ENCODE peak calls at places on chromosomes 3 and 15, in five cellular contexts. U is breast epithelium, C is BJ, T is fibroblast of pulmonary artery, L is B cell. V is an unnamed sample.

GRCh38 chr15:63498815-63499549 is 5.4 kb upstream of the USP3 start:
- DNase-seq in U (no peak), C (no peak), T (no peak), L (no peak), V (peak)

GRCh38 chr3:131072099-131072559 is 45.5 kb downstream of the NEK11 start:
- DNase-seq in U (no peak), C (peak), T (peak), L (no peak), V (no peak)

GRCh38 chr15:35448294-35448693 is 97.7 kb downstream of the DPH6 start:
- DNase-seq in U (no peak), C (no peak), T (peak), L (no peak), V (no peak)

GRCh38 chr3:114447545-114447944 is 153.7 kb downstream of the TIGIT start:
- DNase-seq in U (no peak), C (no peak), T (no peak), L (no peak), V (no peak)

GRCh38 chr3:143763568-143764162 is 84.6 kb downstream of the SLC9A9 start:
- DNase-seq in U (no peak), C (no peak), T (peak), L (no peak), V (no peak)

GRCh38 chr3:65875395-65876027 is 163.2 kb downstream of the MAGI1 start:
- DNase-seq in U (no peak), C (no peak), T (no peak), L (no peak), V (no peak)

GRCh38 chr3:50532062-50532705 is 28.8 kb upstream of the CACNA2D2 start:
- DNase-seq in U (no peak), C (peak), T (no peak), L (no peak), V (no peak)

GRCh38 chr3:114307841-114308228 is 14.0 kb downstream of the TIGIT start:
- DNase-seq in U (no peak), C (no peak), T (no peak), L (no peak), V (no peak)

GRCh38 chr3:90007786-90008499 is 900.5 kb downstream of the EPHA3 start:
- DNase-seq in U (no peak), C (no peak), T (peak), L (no peak), V (no peak)

GRCh38 chr3:133209871-133210550 is 171.8 kb downstream of the TMEM108 start:
- DNase-seq in U (no peak), C (peak), T (peak), L (no peak), V (no peak)

GRCh38 chr3:179544981-179545645 is 17.6 kb upstream of the ACTL6A start:
- DNase-seq in U (no peak), C (peak), T (peak), L (no peak), V (no peak)

GRCh38 chr3:152348436-152349177 is 79.9 kb downstream of the MBNL1 start:
- DNase-seq in U (no peak), C (no peak), T (no peak), L (no peak), V (no peak)

GRCh38 chr3:184460276-184460675 is 80.4 kb downstream of the CHRD start:
- DNase-seq in U (no peak), C (no peak), T (peak), L (no peak), V (no peak)

GRCh38 chr3:126126292-126126691 is 42.4 kb upstream of the SLC41A3 start:
- DNase-seq in U (no peak), C (no peak), T (no peak), L (no peak), V (peak)

GRCh38 chr3:59412506-59412905 is 362.7 kb upstream of the CFAP20DC start:
- DNase-seq in U (no peak), C (no peak), T (no peak), L (no peak), V (no peak)

GRCh38 chr3:60095930-60096329 is 1046.1 kb upstream of the CFAP20DC start:
- DNase-seq in U (no peak), C (no peak), T (no peak), L (no peak), V (no peak)

GRCh38 chr3:163175970-163176369 is 1679.4 kb downstream of the OTOL1 start:
- DNase-seq in U (no peak), C (no peak), T (no peak), L (no peak), V (no peak)

GRCh38 chr3:72999971-73000370 is 3.4 kb downstream of the PPP4R2 start:
- DNase-seq in U (no peak), C (no peak), T (no peak), L (no peak), V (no peak)

GRCh38 chr3:105367063-105367405 is 325 bp downstream of the ALCAM start:
- DNase-seq in U (no peak), C (no peak), T (no peak), L (peak), V (no peak)

GRCh38 chr15:72751751-72752455 is 31.7 kb downstream of the ADPGK start:
- DNase-seq in U (peak), C (no peak), T (peak), L (peak), V (peak)

GRCh38 chr3:129984124-129984523 is 9.6 kb downstream of the TRH start:
- DNase-seq in U (no peak), C (no peak), T (peak), L (no peak), V (no peak)

GRCh38 chr3:187242435-187242834 is 45.1 kb downstream of the RTP1 start:
- DNase-seq in U (no peak), C (no peak), T (no peak), L (no peak), V (no peak)

GRCh38 chr3:126306397-126306796 is 50.8 kb downstream of the KLF15 start:
- DNase-seq in U (no peak), C (no peak), T (no peak), L (no peak), V (no peak)

DNA sequence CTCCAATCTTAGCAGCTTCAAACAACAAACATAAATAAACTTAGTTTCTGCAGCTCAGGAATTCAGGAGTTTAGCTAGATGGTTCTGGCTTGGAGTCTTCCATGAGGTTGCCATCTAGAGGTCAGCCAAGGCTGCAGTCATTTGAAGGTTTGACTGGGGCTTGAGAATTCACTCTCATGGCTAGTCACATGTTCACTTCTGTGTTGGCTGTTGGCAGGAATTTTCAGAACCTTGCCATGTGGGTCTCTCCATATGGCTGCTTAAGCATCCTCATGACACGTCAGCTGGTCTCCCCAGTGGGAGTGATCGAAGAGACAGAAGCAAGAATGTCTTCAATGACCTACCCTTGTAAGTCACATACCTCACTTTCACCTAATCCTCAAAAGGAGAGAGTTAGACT is 269.2 kb upstream of the CNTN3 start:
- DNase-seq in U (no peak), C (no peak), T (peak), L (no peak), V (no peak)
- TF ChIP-seq CTCF in U (no peak), C (peak), T (peak), L (no peak), V (no peak)

DNA sequence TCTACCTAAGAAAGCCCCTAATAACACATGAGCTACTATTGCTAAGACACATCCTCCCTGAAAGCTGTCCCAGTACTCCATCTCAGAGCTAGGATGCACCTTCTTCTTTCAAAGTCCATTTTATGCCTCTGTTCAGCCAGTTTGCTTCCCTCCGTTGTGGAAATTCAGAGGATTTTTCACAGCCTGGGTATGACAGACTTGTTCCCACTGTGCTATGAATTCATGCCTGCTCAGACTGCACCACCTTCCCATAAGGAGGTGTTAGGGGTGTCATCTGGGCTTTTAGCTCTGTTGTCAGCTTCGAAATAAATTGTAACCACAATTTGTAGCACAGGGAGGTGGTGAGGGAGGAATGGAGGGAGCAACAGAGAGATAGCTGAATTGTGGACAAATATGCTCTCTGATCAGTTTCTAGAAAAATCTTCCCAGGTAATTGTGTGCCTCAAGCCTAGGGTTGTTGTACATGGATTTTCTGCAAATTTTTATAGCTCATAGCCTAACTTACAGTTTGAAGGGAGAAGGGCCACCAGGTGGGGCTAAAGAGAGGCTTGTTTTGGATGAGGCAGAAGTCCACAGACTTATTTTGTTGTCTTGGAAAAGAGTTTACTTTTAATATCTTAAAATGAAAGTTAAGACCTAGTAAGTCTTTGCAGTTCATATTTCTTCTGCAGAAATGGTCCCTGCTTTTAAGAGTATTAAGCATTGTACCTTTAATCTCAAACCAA is 462.0 kb downstream of the PDCD6IP start:
- DNase-seq in U (no peak), C (no peak), T (peak), L (peak), V (no peak)
- TF ChIP-seq CTCF in U (peak), C (peak), T (peak), L (peak), V (peak)

DNA sequence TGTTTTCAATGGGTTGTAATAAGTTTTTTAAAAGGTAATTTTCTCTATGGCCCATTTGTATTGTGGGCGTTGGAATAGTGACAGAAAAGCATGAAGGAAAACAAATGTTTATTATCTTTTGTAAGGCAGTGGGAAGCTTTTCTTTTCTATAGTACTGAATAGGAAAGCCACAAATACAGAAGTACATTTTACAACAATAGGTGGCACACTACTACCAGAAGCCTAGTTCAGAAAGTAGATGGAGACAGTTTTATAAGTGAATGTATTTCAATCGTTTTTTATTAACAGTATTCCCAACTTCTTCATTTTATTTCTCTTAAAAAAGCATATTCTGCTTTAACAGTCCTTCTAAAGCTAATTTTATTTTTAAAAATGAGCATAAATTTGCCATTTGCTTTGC is 296.7 kb downstream of the PTPRG start:
- DNase-seq in U (no peak), C (no peak), T (peak), L (no peak), V (no peak)
- TF ChIP-seq CTCF in U (peak), C (peak), T (peak), L (no peak), V (no peak)

GRCh38 chr15:70243686-70244540 is 146.2 kb upstream of the TLE3 start:
- DNase-seq in U (no peak), C (no peak), T (no peak), L (no peak), V (no peak)
- TF ChIP-seq CTCF in U (no peak), C (no peak), T (no peak), L (no peak), V (no peak)

GRCh38 chr3:8421267-8421666 is 80.4 kb upstream of the LMCD1 start:
- DNase-seq in U (no peak), C (no peak), T (no peak), L (no peak), V (no peak)
- TF ChIP-seq CTCF in U (no peak), C (no peak), T (no peak), L (no peak), V (no peak)

GRCh38 chr15:98942966-98943584 is 64.5 kb downstream of the PGPEP1L start:
- DNase-seq in U (no peak), C (no peak), T (no peak), L (no peak), V (no peak)

GRCh38 chr15:98946301-98947255 is 61.0 kb downstream of the PGPEP1L start:
- DNase-seq in U (no peak), C (no peak), T (no peak), L (no peak), V (no peak)

GRCh38 chr15:98941595-98942255 is 65.9 kb downstream of the PGPEP1L start:
- DNase-seq in U (no peak), C (no peak), T (no peak), L (no peak), V (no peak)

GRCh38 chr15:98939311-98940080 is 68.1 kb downstream of the PGPEP1L start:
- DNase-seq in U (no peak), C (no peak), T (no peak), L (no peak), V (no peak)

GRCh38 chr15:98943609-98944111 is 63.9 kb downstream of the PGPEP1L start:
- DNase-seq in U (no peak), C (no peak), T (peak), L (no peak), V (no peak)
- TF ChIP-seq CTCF in U (no peak), C (no peak), T (no peak), L (no peak), V (no peak)

GRCh38 chr3:24013843-24014242 is 68.8 kb downstream of the NR1D2 start:
- DNase-seq in U (no peak), C (no peak), T (no peak), L (no peak), V (no peak)

GRCh38 chr3:24017305-24017704 is 72.2 kb downstream of the NR1D2 start:
- DNase-seq in U (no peak), C (no peak), T (no peak), L (no peak), V (no peak)

DNA sequence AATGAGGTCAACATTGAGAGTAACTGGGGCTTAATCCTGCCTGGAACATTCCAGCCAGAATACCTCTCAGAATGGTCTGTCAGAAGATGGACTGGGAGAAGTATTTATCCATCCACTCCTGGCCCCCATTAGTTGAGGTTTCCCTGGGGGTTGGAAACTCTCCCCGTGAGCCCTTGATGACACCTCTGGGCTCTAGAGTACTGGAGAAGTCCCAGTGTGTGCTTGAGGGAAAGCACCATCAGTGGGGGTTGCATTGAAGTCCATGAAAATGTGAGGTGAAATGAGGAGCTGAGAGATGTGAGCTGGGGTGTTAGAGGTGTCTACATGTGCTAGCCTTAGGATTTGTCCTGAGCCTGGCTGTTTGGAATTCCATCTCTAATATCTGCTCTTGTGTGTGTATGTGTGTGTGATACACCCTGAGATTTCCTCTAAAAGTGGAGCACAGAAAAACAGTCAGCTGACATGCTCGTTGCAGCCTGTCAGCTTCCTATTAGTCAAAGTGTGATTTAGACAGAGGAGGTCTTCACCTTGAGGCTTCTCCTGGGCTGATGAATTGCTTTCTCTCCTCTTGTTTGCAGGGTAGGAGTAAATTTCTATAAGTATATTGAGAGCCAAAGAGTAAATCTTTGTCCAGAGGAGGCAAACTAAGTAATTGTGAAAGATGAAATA is 67.6 kb downstream of the NR1D2 start:
- DNase-seq in U (no peak), C (no peak), T (no peak), L (no peak), V (no peak)
- TF ChIP-seq CTCF in U (no peak), C (no peak), T (no peak), L (no peak), V (no peak)

DNA sequence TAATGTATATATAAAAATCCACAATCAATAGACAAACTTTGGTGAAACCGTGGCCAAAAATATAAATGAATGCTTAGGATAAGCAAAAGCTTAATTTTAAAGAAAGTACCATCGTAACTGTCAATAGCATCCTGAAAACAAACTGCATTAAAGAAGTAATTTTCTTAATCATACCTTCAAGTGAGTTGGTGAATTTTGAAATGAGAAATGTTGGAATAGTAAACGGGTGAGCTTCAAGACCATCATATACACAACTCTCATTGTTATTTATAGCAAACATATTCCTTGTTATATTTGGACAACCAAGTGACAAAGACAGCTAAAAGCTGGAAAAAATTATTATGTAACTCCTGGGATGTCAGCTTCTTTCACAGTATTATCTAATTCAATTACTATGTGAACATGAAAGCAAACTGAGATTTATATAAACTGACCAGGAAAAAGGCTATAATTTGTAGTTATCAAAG is 3.7 kb downstream of the DAZL start:
- DNase-seq in U (no peak), C (no peak), T (no peak), L (no peak), V (no peak)
- TF ChIP-seq CTCF in U (no peak), C (no peak), T (no peak), L (peak), V (peak)